ENCODE peak calls at places on chromosomes 16 and 17, in five cellular contexts. R is A549, M is IMR-90, T is HepG2, P is GM12878. Z is an unnamed sample.

GRCh38 chr16:84059946-84060901 is 17.6 kb upstream of the SLC38A8 start:
- DNase-seq in M (no peak), R (no peak), P (no peak), T (no peak), Z (no peak)

GRCh38 chr17:17994271-17994670 is 21.6 kb downstream of the DRC3 start:
- DNase-seq in P (no peak), R (peak; percentile 74), T (peak; percentile 56), M (no peak), Z (peak; percentile 86)

GRCh38 chr16:49491111-49491670 is 117.6 kb downstream of the C16orf78 start:
- DNase-seq in P (no peak), M (no peak), R (no peak), T (no peak), Z (no peak)

GRCh38 chr17:353213-353837 is 718 bp upstream of the RPH3AL start:
- DNase-seq in M (no peak), R (peak; percentile 40), T (no peak), P (no peak), Z (no peak)

GRCh38 chr17:2087597-2088211 is 32.8 kb downstream of the HIC1 start:
- DNase-seq in T (no peak), R (no peak), M (peak; percentile 12), P (peak; percentile 79), Z (no peak)

GRCh38 chr17:78532922-78533640 is 44.1 kb downstream of the DNAH17 start:
- DNase-seq in T (no peak), P (no peak), M (peak; percentile 68), R (peak; percentile 88), Z (no peak)

GRCh38 chr16:57700801-57701551 is 6.4 kb downstream of the DRC7 start:
- DNase-seq in M (no peak), P (no peak), T (peak; percentile 81), R (no peak), Z (no peak)

GRCh38 chr16:65102326-65102725 is 19.5 kb downstream of the CDH11 start:
- DNase-seq in M (no peak), P (no peak), R (no peak), T (no peak), Z (no peak)

GRCh38 chr16:4762205-4762604 is 4.8 kb downstream of the ZNF500 start:
- DNase-seq in P (no peak), M (no peak), R (no peak), T (no peak), Z (no peak)

GRCh38 chr16:25048146-25048618 is 33.0 kb upstream of the ARHGAP17 start:
- DNase-seq in P (no peak), M (no peak), T (no peak), R (no peak), Z (no peak)

GRCh38 chr16:25045696-25046381 is 30.7 kb upstream of the ARHGAP17 start:
- DNase-seq in R (peak; percentile 35), M (peak; percentile 90), P (no peak), T (no peak), Z (no peak)

GRCh38 chr16:25052530-25052929 is 37.4 kb upstream of the ARHGAP17 start:
- DNase-seq in T (no peak), P (no peak), M (no peak), R (no peak), Z (no peak)

GRCh38 chr16:25052161-25052511 is 37.0 kb upstream of the ARHGAP17 start:
- DNase-seq in R (no peak), P (no peak), T (no peak), M (no peak), Z (no peak)

DNA sequence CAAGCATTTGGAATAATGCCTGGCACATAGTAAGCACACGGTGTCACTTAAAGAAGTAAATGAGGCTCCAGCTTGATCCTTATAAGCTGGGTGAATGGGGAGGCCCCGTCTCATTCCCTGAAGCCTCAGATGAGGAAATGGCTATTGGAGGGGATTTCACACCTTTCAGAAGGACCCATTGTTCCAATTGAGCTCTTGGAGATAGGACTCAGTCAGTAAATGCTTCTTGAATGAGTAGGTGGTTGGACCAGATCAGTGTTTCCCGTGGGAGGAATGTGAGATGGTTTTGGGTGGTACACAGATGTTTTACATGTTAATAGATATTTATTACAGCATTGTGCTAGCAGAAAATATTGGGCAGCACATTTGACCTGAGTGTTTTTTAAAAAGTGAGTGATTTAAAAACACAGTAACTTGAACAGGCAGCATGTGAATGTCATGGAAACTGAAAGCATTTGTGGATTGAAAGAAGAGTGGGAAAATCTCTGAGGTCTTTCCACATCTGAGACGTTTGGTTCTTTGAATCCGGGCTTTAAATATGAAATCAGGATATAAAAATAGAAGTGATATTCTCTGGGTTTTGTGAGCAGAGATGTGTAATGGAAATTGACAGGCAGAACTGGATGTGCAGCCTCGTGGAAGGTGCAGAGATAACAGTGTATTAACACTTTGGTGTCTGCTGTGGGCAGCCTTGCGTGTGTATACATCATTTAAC is 36.4 kb upstream of the ARHGAP17 start:
- DNase-seq in R (peak; percentile 25), M (peak; percentile 84), T (no peak), P (no peak), Z (no peak)
- H3K4me3 ChIP-seq in R (no peak overlapping the region), M (no peak overlapping the region), T (peak overlapping the region; percentile 23), P (peak overlapping the region; percentile 59), Z (no peak overlapping the region)

GRCh38 chr16:88885693-88886253 is 19.3 kb upstream of the PABPN1L start:
- DNase-seq in P (no peak), T (no peak), R (no peak), M (no peak), Z (no peak)

GRCh38 chr16:88888057-88888777 is 21.8 kb upstream of the PABPN1L start:
- DNase-seq in M (no peak), P (peak; percentile 72), T (no peak), R (no peak), Z (no peak)

GRCh38 chr16:88886915-88887521 is 20.6 kb upstream of the PABPN1L start:
- DNase-seq in P (no peak), R (no peak), T (no peak), M (peak; percentile 36), Z (no peak)

GRCh38 chr16:88884569-88885271 is 18.3 kb upstream of the PABPN1L start:
- DNase-seq in M (no peak), R (no peak), T (no peak), P (no peak), Z (no peak)

DNA sequence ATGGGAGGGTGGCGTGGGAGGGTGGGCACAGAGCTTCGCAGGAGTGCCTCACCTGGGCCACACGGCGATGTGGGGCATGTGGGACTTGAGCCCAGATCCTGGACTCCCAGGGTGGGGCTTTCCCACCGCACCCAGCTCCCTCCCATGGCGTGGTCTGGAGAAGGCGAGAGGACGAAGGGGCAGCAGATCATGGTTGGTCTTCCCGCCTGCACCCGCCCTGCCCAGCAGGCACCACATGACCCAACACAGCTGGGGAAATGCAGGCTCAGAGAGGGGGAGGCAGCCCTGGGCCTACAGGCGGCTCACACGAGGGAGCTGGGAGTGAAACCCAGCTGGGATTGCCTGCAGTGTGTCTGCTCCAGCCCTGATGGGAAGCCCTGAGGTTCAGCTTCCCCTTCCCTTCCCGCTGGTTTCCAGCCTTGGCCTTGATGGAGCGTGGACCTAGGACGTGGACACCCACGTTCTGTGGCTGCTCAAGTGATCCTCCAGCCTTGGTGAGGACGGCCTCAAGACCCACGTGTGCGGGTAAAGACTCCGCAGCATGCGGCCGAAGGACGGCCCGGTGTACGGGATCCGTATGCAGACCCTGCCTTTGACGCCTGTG is 20.0 kb upstream of the PABPN1L start:
- DNase-seq in P (no peak), T (no peak), R (no peak), M (no peak), Z (no peak)
- H3K4me2 ChIP-seq in P (no peak overlapping the region), T (no peak overlapping the region), R (no peak overlapping the region), M (no peak overlapping the region), Z (no peak overlapping the region)

GRCh38 chr17:58572846-58573245 is 58.4 kb upstream of the MTMR4 start:
- DNase-seq in R (no peak), P (no peak), T (peak; percentile 46), M (no peak), Z (no peak)

GRCh38 chr17:58576679-58577367 is 62.4 kb upstream of the MTMR4 start:
- DNase-seq in P (no peak), R (peak; percentile 13), T (peak; percentile 51), M (no peak), Z (no peak)

GRCh38 chr17:58574025-58574424 is 59.6 kb upstream of the MTMR4 start:
- DNase-seq in R (no peak), T (no peak), M (no peak), P (no peak), Z (no peak)

GRCh38 chr17:58575511-58575910 is 61.1 kb upstream of the MTMR4 start:
- DNase-seq in P (no peak), T (no peak), R (peak; percentile 28), M (peak; percentile 64), Z (no peak)

GRCh38 chr17:58577696-58578095 is 63.3 kb upstream of the MTMR4 start:
- DNase-seq in R (peak; percentile 70), T (peak; percentile 52), M (peak; percentile 36), P (no peak), Z (peak; percentile 56)
- TF ChIP-seq SMC3 in R (peak; percentile 70), T (peak; percentile 39), M (peak; percentile 28), P (peak; percentile 56), Z (peak; percentile 57)

DNA sequence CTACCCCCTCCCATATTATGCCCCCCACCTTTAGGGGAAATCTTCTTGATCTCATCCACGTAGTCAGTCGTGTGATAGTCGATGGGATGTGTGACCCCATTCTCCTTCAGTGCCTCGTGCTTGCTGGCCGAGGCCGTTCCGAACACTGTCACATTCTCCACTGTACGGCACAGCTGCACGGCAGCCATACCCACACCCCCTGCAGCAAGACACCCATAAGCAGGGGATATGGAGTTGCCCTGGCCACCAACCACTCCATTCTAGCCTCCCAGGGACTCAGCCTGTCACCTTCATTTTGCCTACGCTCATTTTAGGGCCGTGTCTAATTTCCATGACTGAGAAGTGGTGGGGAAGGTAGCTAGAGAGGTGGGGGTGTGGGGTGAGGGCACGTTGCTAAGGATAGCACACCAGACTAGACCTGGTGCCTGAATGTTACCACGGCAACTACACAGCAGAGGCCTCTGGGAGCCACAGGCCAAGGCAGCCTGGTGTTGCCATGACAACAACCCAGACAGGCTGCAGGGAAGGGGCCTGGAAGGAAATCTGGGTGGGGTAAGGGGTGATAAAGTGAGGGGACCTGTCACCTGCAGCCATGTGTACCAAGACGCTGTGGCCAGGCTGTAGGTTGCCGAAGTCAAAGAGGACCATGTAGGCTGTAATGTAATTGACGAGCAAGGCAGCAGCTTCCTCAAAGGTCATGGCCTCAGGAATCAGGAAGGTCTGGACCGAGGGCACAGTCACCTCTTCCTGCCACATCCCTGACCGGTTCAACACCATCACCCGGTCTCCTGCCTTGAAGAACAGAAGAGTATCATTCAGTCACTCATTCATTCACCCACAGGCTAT is 4.0 kb downstream of the VAT1 start:
- DNase-seq in M (no peak), P (no peak), T (no peak), R (peak; percentile 65), Z (peak; percentile 82)
- H3K4me3 ChIP-seq in M (no peak overlapping the region), P (no peak overlapping the region), T (no peak overlapping the region), R (no peak overlapping the region), Z (no peak overlapping the region)

GRCh38 chr16:67114793-67115192 is 5.1 kb downstream of the PHAF1 start:
- DNase-seq in R (no peak), M (peak; percentile 72), T (no peak), P (no peak), Z (no peak)
- H3K4me2 ChIP-seq in R (peak overlapping the region; percentile 29), M (peak overlapping the region; percentile 57), T (peak overlapping the region; percentile 59), P (no peak overlapping the region), Z (peak overlapping the region; percentile 26)